ENCODE peak calls at places on chromosomes 5 and 9, in seven cellular contexts. U is B cell; M is ELR; O is head of caudate nucleus; S is central memory CD4-positive, alpha-beta T cell; W is HCT116; R is DMS53. L is an unnamed sample.

GRCh38 chr5:172284275-172284971 is 859 bp upstream of the UBTD2 start:
- DNase-seq in U (no peak), M (peak), O (no peak), S (peak), W (no peak), R (peak), L (no peak)

GRCh38 chr5:135217669-135218485 is 181.2 kb downstream of the MACROH2A1 start:
- DNase-seq in U (no peak), M (peak), O (no peak), S (no peak), W (no peak), R (no peak), L (peak)

GRCh38 chr5:93594591-93595419 is 11.8 kb downstream of the NR2F1 start:
- DNase-seq in U (no peak), M (no peak), O (no peak), S (no peak), W (no peak), R (no peak), L (no peak)

GRCh38 chr9:35364817-35365585 is 124.9 kb upstream of the RUSC2 start:
- DNase-seq in U (no peak), M (peak), O (no peak), S (no peak), W (no peak), R (no peak), L (no peak)

GRCh38 chr9:112443200-112443599 is 43.4 kb upstream of the KIAA1958 start:
- DNase-seq in U (peak), M (peak), O (peak), S (peak), W (no peak), R (peak), L (peak)

GRCh38 chr5:82332889-82333619 is 54.9 kb upstream of the RPS23 start:
- DNase-seq in U (no peak), M (no peak), O (no peak), S (no peak), W (no peak), R (no peak), L (no peak)

GRCh38 chr5:173594061-173594460 is 22.4 kb downstream of the BOD1 start:
- DNase-seq in U (no peak), M (peak), O (no peak), S (no peak), W (no peak), R (no peak), L (no peak)

GRCh38 chr5:40112875-40113274 is 566.8 kb upstream of the PTGER4 start:
- DNase-seq in U (no peak), M (no peak), O (no peak), S (no peak), W (no peak), R (no peak), L (no peak)

GRCh38 chr9:2234371-2234893 is 219.3 kb downstream of the SMARCA2 start:
- DNase-seq in U (no peak), M (no peak), O (no peak), S (no peak), W (no peak), R (no peak), L (peak)

GRCh38 chr9:35001803-35002502 is 12.4 kb downstream of the DNAJB5 start:
- DNase-seq in U (no peak), M (peak), O (no peak), S (no peak), W (no peak), R (no peak), L (peak)

GRCh38 chr9:100063185-100063584 is 35.6 kb downstream of the ERP44 start:
- DNase-seq in U (no peak), M (peak), O (no peak), S (no peak), W (no peak), R (no peak), L (no peak)

GRCh38 chr9:125409217-125409636 is 147.6 kb downstream of the GAPVD1 start:
- DNase-seq in U (no peak), M (peak), O (no peak), S (no peak), W (peak), R (peak), L (no peak)

GRCh38 chr5:172820046-172820767 is 13.8 kb upstream of the ERGIC1 start:
- DNase-seq in U (no peak), M (no peak), O (peak), S (no peak), W (peak), R (no peak), L (no peak)

GRCh38 chr9:72960446-72960845 is 7.6 kb upstream of the ALDH1A1 start:
- DNase-seq in U (no peak), M (no peak), O (no peak), S (no peak), W (no peak), R (peak), L (no peak)